ENCODE peak calls at places on chromosomes 12 and 14, in seven cellular contexts. F, M, I, Z, O, N and U are unnamed samples.

GRCh38 chr12:123900898-123901376 is 71.7 kb downstream of the CCDC92 start:
- DNase-seq in F (no peak), I (no peak), Z (peak), N (no peak), O (no peak), M (peak), U (no peak)

GRCh38 chr14:35292770-35293561 is 784 bp downstream of the PSMA6 start:
- DNase-seq in O (no peak), Z (peak), F (no peak), N (no peak), I (no peak), M (no peak), U (no peak)

GRCh38 chr12:120735181-120735580 is 9.6 kb downstream of the ACADS start:
- DNase-seq in N (no peak), I (no peak), O (no peak), F (no peak), Z (no peak), M (no peak), U (no peak)

GRCh38 chr12:117212563-117213190 is 22.4 kb upstream of the FBXO21 start:
- DNase-seq in F (peak), N (peak), M (peak), I (peak), Z (peak), O (peak), U (peak)

GRCh38 chr14:89251066-89251465 is 166.0 kb downstream of the FOXN3 start:
- DNase-seq in F (no peak), O (no peak), N (no peak), I (no peak), Z (no peak), M (no peak), U (no peak)

GRCh38 chr12:123614531-123614930 is 12.6 kb downstream of the DDX55 start:
- DNase-seq in F (no peak), N (peak), M (peak), I (no peak), O (no peak), Z (no peak), U (no peak)

GRCh38 chr14:95875831-95876768 is 532 bp upstream of the TUNAR start:
- DNase-seq in F (no peak), Z (no peak), O (no peak), N (no peak), I (no peak), M (no peak), U (no peak)

GRCh38 chr14:93269341-93270068 is 62.4 kb downstream of the UBR7 start:
- DNase-seq in F (no peak), O (no peak), M (peak), N (no peak), Z (peak), I (no peak), U (no peak)

GRCh38 chr12:122981587-122982493 is 1.4 kb downstream of the ARL6IP4 start:
- DNase-seq in M (no peak), F (no peak), I (no peak), N (no peak), Z (no peak), O (no peak), U (no peak)

GRCh38 chr12:89524201-89525001 is at the start of gene GALNT4:
- DNase-seq in O (peak), I (peak), M (peak), Z (peak), N (peak), F (peak), U (peak)

GRCh38 chr12:107200394-107200793 is 107.0 kb upstream of the CRY1 start:
- DNase-seq in I (no peak), Z (peak), O (no peak), F (no peak), M (peak), N (no peak), U (no peak)

GRCh38 chr12:111431772-111432171 is 26.0 kb downstream of the SH2B3 start:
- DNase-seq in I (no peak), Z (no peak), O (no peak), F (no peak), N (no peak), M (no peak), U (no peak)

GRCh38 chr12:92070864-92071445 is 74.7 kb downstream of the BTG1 start:
- DNase-seq in M (no peak), F (peak), Z (no peak), N (no peak), O (no peak), I (no peak), U (no peak)

GRCh38 chr12:32334384-32334783 is 65.0 kb upstream of the FGD4 start:
- DNase-seq in I (no peak), M (no peak), Z (no peak), N (no peak), F (no peak), O (no peak), U (no peak)
- TF ChIP-seq CTCF in I (no peak), M (no peak), Z (no peak), N (no peak), F (no peak), O (no peak), U (no peak)

GRCh38 chr12:133080619-133081407 is at the start of gene ZNF140:
- DNase-seq in Z (peak), I (peak), F (peak), N (peak), O (peak), M (peak), U (peak)
- TF ChIP-seq CTCF in Z (no peak), I (peak), F (peak), N (peak), O (peak), M (no peak), U (no peak)

GRCh38 chr12:68406134-68406576 is 74.0 kb upstream of the MDM1 start:
- DNase-seq in F (peak), M (peak), Z (peak), N (peak), I (peak), O (peak), U (peak)
- TF ChIP-seq CTCF in F (peak), M (peak), Z (peak), N (peak), I (peak), O (peak), U (no peak)

DNA sequence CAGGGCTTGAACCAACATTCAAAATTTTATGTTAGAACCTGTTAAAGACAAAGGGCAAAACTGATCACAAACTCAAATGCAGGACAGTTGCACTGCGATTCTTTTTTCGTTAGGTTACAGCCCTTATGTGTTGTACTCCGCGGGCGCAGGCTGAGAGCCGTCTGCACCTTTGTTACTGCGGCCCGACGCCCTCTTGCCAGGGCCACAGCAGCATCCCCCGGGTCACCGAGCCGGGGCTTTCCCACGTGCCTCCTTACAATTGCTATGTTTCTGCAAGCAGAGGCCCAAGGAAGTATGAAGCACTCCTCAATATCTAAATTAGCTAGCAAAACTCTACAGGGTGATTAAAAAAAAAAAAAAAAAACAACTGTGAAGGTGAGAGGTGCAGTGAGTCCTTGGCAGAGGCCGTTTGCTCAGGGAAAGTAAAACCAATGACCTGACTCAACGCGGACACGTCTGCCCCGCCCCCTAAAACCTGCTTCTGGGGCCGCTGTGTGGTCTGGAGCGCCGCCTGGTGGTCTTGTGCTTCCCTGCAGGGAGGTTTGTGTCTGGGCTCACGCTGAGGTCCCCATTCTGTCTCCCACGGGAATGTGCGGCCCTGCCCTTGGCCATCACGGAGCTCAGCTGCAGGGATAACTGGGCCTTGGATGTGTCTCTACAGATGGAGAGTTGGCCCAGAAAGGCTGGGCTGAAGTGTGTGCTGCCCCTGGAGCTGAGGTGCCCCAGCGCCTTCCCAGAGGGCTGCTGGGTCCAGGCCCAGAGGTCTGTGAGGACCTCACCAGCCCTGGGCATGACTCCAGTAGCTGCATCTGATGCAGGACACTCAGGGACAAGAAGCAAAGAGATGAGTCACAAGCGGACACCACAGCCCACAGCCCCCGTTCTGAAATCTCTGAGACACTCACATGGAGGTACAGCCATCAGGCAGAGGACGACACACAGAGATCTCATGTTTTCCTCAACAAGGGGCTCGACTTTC is 418.5 kb downstream of the TMEM121 start:
- DNase-seq in N (no peak), F (peak), Z (no peak), I (peak), M (peak), O (no peak), U (peak)
- TF ChIP-seq CTCF in N (peak), F (no peak), Z (peak), I (peak), M (peak), O (no peak), U (no peak)

GRCh38 chr12:132075714-132076553 is 68.2 kb downstream of the DDX51 start:
- DNase-seq in I (no peak), N (no peak), O (no peak), F (no peak), M (no peak), Z (no peak), U (no peak)

GRCh38 chr12:132074216-132074615 is 69.9 kb downstream of the DDX51 start:
- DNase-seq in N (no peak), F (no peak), I (no peak), O (no peak), M (no peak), Z (no peak), U (no peak)

GRCh38 chr12:132078190-132078589 is 65.9 kb downstream of the DDX51 start:
- DNase-seq in N (peak), F (peak), O (no peak), M (peak), I (no peak), Z (peak), U (peak)

GRCh38 chr12:132077322-132078100 is 66.6 kb downstream of the DDX51 start:
- DNase-seq in O (no peak), M (no peak), F (no peak), N (no peak), Z (no peak), I (no peak), U (no peak)

GRCh38 chr12:132075026-132075713 is 68.9 kb downstream of the DDX51 start:
- DNase-seq in Z (no peak), O (no peak), I (no peak), F (no peak), N (no peak), M (peak), U (no peak)
- TF ChIP-seq CTCF in Z (peak), O (no peak), I (no peak), F (no peak), N (no peak), M (peak), U (no peak)

GRCh38 chr12:51533799-51534198 is 57.2 kb upstream of the SCN8A start:
- DNase-seq in N (no peak), I (no peak), M (peak), Z (peak), O (no peak), F (no peak), U (no peak)
- TF ChIP-seq CTCF in N (peak), I (no peak), M (peak), Z (peak), O (no peak), F (no peak), U (no peak)